ENCODE peak calls at places on chromosomes 13 and 19, in seven cellular contexts. V is OCI-LY7, M is astrocyte, R is GM23338, O is heart right ventricle, D is psoas muscle, X is heart left ventricle. A is an unnamed sample.

GRCh38 chr13:49116873-49117272 is 103.3 kb upstream of the MLNR start:
- DNase-seq in X (no peak), M (no peak), O (no peak), D (no peak), R (no peak), V (no peak), A (no peak)

GRCh38 chr13:50646070-50646469 is 197.4 kb downstream of the DLEU7 start:
- DNase-seq in O (no peak), M (peak; percentile 33), V (no peak), R (no peak), D (no peak), X (no peak), A (no peak)

GRCh38 chr19:32266453-32266852 is 79.0 kb upstream of the ZNF507 start:
- DNase-seq in M (no peak), R (no peak), V (no peak), D (no peak), O (no peak), X (no peak), A (no peak)

GRCh38 chr13:46756977-46757376 is 40.0 kb downstream of the ESD start:
- DNase-seq in V (no peak), O (no peak), R (no peak), D (no peak), M (no peak), X (no peak), A (peak; percentile 25)

GRCh38 chr13:57858376-57858775 is 226.8 kb downstream of the PCDH17 start:
- DNase-seq in R (no peak), X (no peak), V (no peak), O (no peak), D (no peak), M (no peak), A (no peak)

GRCh38 chr19:35644987-35645679 is 3.0 kb upstream of the COX6B1 start:
- DNase-seq in M (no peak), D (peak; percentile 88), R (peak; percentile 97), V (peak; percentile 76), X (peak; percentile 90), O (peak; percentile 88), A (peak; percentile 42)

GRCh38 chr19:11152318-11153062 is 3.1 kb downstream of the SPC24 start:
- DNase-seq in D (peak; percentile 82), R (no peak), M (peak; percentile 52), X (peak; percentile 90), V (no peak), O (peak; percentile 74), A (peak; percentile 55)

GRCh38 chr19:5332501-5332900 is 8.1 kb downstream of the PTPRS start:
- DNase-seq in D (no peak), V (no peak), M (no peak), R (no peak), X (no peak), O (no peak), A (no peak)

GRCh38 chr13:64556391-64556790 is 2673.7 kb downstream of the PCDH9 start:
- DNase-seq in D (no peak), V (no peak), R (no peak), O (no peak), M (peak; percentile 59), X (no peak), A (no peak)

GRCh38 chr19:16066611-16067104 is 9.6 kb upstream of the TPM4 start:
- DNase-seq in O (peak; percentile 34), X (peak; percentile 43), M (peak; percentile 69), V (peak; percentile 72), D (no peak), R (no peak), A (peak; percentile 46)

GRCh38 chr19:38737297-38737865 is 6.9 kb downstream of the CAPN12 start:
- DNase-seq in V (no peak), R (no peak), X (peak; percentile 29), M (no peak), D (no peak), O (no peak), A (no peak)

GRCh38 chr19:19463348-19464117 is 51.8 kb downstream of the TSSK6 start:
- DNase-seq in R (no peak), V (no peak), O (no peak), X (peak; percentile 43), D (peak; percentile 72), M (peak; percentile 78), A (peak; percentile 61)

GRCh38 chr19:51002542-51003311 is 1.3 kb upstream of the KLK8 start:
- DNase-seq in V (peak; percentile 25), X (no peak), O (no peak), R (peak; percentile 99), D (no peak), M (no peak), A (peak; percentile 35)

GRCh38 chr13:64538711-64539110 is 2691.4 kb downstream of the PCDH9 start:
- DNase-seq in R (no peak), D (no peak), M (no peak), V (no peak), X (no peak), O (no peak), A (no peak)

GRCh38 chr13:67042556-67042955 is 187.6 kb downstream of the PCDH9 start:
- DNase-seq in X (no peak), O (no peak), D (no peak), R (no peak), V (no peak), M (no peak), A (no peak)

GRCh38 chr13:45415112-45415511 is 3.1 kb downstream of the SLC25A30 start:
- DNase-seq in O (no peak), D (no peak), X (no peak), M (no peak), R (no peak), V (no peak), A (no peak)

GRCh38 chr19:12833747-12834417 is 497 bp downstream of the RTBDN start:
- DNase-seq in R (peak; percentile 74), O (no peak), X (no peak), D (no peak), M (no peak), V (peak; percentile 58), A (no peak)

GRCh38 chr13:37047032-37047431 is 12.5 kb downstream of the SUPT20H start:
- DNase-seq in D (no peak), V (no peak), R (no peak), O (no peak), X (no peak), M (no peak), A (no peak)

GRCh38 chr19:43797118-43797517 is 5.1 kb downstream of the LYPD5 start:
- DNase-seq in D (no peak), V (no peak), O (no peak), R (no peak), M (no peak), X (no peak), A (no peak)

GRCh38 chr19:41013359-41013758 is 22.3 kb downstream of the CYP2B6 start:
- DNase-seq in D (no peak), R (no peak), V (no peak), M (no peak), X (no peak), O (no peak), A (no peak)

GRCh38 chr19:10501971-10502523 is 1.1 kb downstream of the KEAP1 start:
- DNase-seq in V (peak; percentile 59), O (peak; percentile 81), X (peak; percentile 89), M (no peak), D (peak; percentile 83), R (peak; percentile 58), A (no peak)

GRCh38 chr19:49165865-49166301 is 8.3 kb downstream of the TRPM4 start:
- DNase-seq in D (no peak), R (peak; percentile 48), M (no peak), V (no peak), X (no peak), O (no peak), A (no peak)
- H3K4me3 ChIP-seq in D (peak overlapping the region; percentile 53), R (peak overlapping the region; percentile 55), M (no peak overlapping the region), V (no peak overlapping the region), X (peak overlapping the region; percentile 5), O (no peak overlapping the region), A (no peak overlapping the region)

GRCh38 chr13:113955691-113956090 is 18.2 kb downstream of the C13orf46 start:
- DNase-seq in V (no peak), M (no peak), R (no peak), D (no peak), O (no peak), X (peak; percentile 8), A (no peak)
- TF ChIP-seq CTCF in V (no peak), M (no peak), R (no peak), D (no peak), O (no peak), X (no peak), A (no peak)

GRCh38 chr13:97386832-97387486 is 47.0 kb upstream of the RAP2A start:
- DNase-seq in V (no peak), O (no peak), D (no peak), M (no peak), X (peak; percentile 32), R (no peak), A (no peak)
- H3K36me3 ChIP-seq in V (no peaks in the 10 kb centered on the region), O (peaks cover 4% of the 10 kb centered on the region), D (peaks cover 6% of the 10 kb centered on the region), M (peaks cover 17% of the 10 kb centered on the region), X (no peaks in the 10 kb centered on the region), R (no peaks in the 10 kb centered on the region), A (peaks cover 5% of the 10 kb centered on the region)

GRCh38 chr19:54415901-54416621 is 797 bp downstream of the TTYH1 start:
- DNase-seq in R (no peak), O (no peak), V (no peak), M (no peak), X (no peak), D (no peak), A (no peak)

GRCh38 chr19:54418930-54419800 is 3.9 kb downstream of the TTYH1 start:
- DNase-seq in M (no peak), R (no peak), D (no peak), O (no peak), V (no peak), X (no peak), A (no peak)

GRCh38 chr19:54415208-54415900 is at the start of gene TTYH1:
- DNase-seq in D (no peak), R (peak; percentile 66), M (no peak), X (no peak), O (no peak), V (no peak), A (no peak)

GRCh38 chr19:54418030-54418929 is 3.0 kb downstream of the TTYH1 start:
- DNase-seq in O (no peak), V (no peak), D (no peak), M (peak; percentile 22), R (peak; percentile 43), X (no peak), A (no peak)

GRCh38 chr19:54416695-54417491 is 1.6 kb downstream of the TTYH1 start:
- DNase-seq in D (no peak), M (no peak), O (no peak), V (no peak), X (no peak), R (peak; percentile 46), A (no peak)
- H3K4me3 ChIP-seq in D (no peak overlapping the region), M (no peak overlapping the region), O (no peak overlapping the region), V (no peak overlapping the region), X (peak overlapping the region; percentile 34), R (peak overlapping the region; percentile 86), A (no peak overlapping the region)

GRCh38 chr13:60169239-60170031 is 5.7 kb upstream of the DIAPH3 start:
- DNase-seq in O (no peak), R (no peak), M (no peak), X (no peak), D (no peak), V (no peak), A (no peak)
- TF ChIP-seq CTCF in O (no peak), R (peak; percentile 20), M (no peak), X (no peak), D (no peak), V (no peak), A (no peak)